ENCODE peak calls at places on chromosome 16, in eight cellular contexts. G is sigmoid colon, M is Panc1, F is gastrocnemius medialis, C is ascending aorta, X is mammary epithelial cell, D is adrenal gland, T is prostate gland. Z is an unnamed sample.

GRCh38 chr16:22386976-22387375 is 12.6 kb upstream of the CDR2 start:
- DNase-seq in G (no peak), M (no peak), F (no peak), C (no peak), X (no peak), D (no peak), T (peak; percentile 26), Z (no peak)

GRCh38 chr16:3675601-3676130 is 21.2 kb downstream of the DNASE1 start:
- DNase-seq in G (no peak), M (no peak), F (no peak), C (no peak), X (no peak), D (no peak), T (no peak), Z (no peak)

GRCh38 chr16:58022601-58023371 is 2.8 kb upstream of the MMP15 start:
- DNase-seq in G (peak; percentile 94), M (no peak), F (peak; percentile 28), C (no peak), X (peak; percentile 30), D (peak; percentile 87), T (peak; percentile 84), Z (no peak)

GRCh38 chr16:89890200-89890599 is 16.8 kb downstream of the TCF25 start:
- DNase-seq in G (no peak), M (no peak), F (no peak), C (no peak), X (peak; percentile 14), D (no peak), T (no peak), Z (no peak)

GRCh38 chr16:81625544-81626152 is 153.4 kb upstream of the PLCG2 start:
- DNase-seq in G (peak; percentile 86), M (no peak), F (no peak), C (peak; percentile 23), X (peak; percentile 91), D (peak; percentile 93), T (peak; percentile 41), Z (peak; percentile 69)

GRCh38 chr16:19926449-19927390 is 42.1 kb upstream of the GPRC5B start:
- DNase-seq in G (no peak), M (no peak), F (no peak), C (no peak), X (peak; percentile 8), D (peak; percentile 23), T (no peak), Z (peak; percentile 10)

GRCh38 chr16:58027341-58028167 is 2.0 kb downstream of the MMP15 start:
- DNase-seq in G (no peak), M (no peak), F (peak; percentile 35), C (no peak), X (peak; percentile 28), D (peak; percentile 62), T (no peak), Z (no peak)

GRCh38 chr16:10577305-10578202 is 2.8 kb downstream of the EMP2 start:
- DNase-seq in G (peak; percentile 68), M (no peak), F (peak; percentile 86), C (no peak), X (no peak), D (no peak), T (no peak), Z (no peak)

GRCh38 chr16:22685162-22685830 is 128.7 kb upstream of the HS3ST2 start:
- DNase-seq in G (peak; percentile 95), M (no peak), F (peak; percentile 88), C (peak; percentile 47), X (no peak), D (peak; percentile 71), T (peak; percentile 56), Z (no peak)

GRCh38 chr16:67438824-67439393 is 8.0 kb downstream of the HSD11B2 start:
- DNase-seq in G (no peak), M (no peak), F (no peak), C (no peak), X (no peak), D (no peak), T (no peak), Z (no peak)

GRCh38 chr16:10620120-10620519 is 39.7 kb upstream of the EMP2 start:
- DNase-seq in G (no peak), M (no peak), F (no peak), C (no peak), X (no peak), D (no peak), T (no peak), Z (no peak)

GRCh38 chr16:74076568-74076967 is 220.0 kb upstream of the PSMD7 start:
- DNase-seq in G (no peak), M (no peak), F (no peak), C (no peak), X (no peak), D (no peak), T (no peak), Z (no peak)

GRCh38 chr16:90040152-90041023 is 21.1 kb upstream of the DBNDD1 start:
- DNase-seq in G (no peak), M (no peak), F (no peak), C (no peak), X (no peak), D (no peak), T (no peak), Z (no peak)

GRCh38 chr16:50195276-50195675 is 42.2 kb downstream of the TENT4B start:
- DNase-seq in G (no peak), M (no peak), F (no peak), C (no peak), X (peak; percentile 65), D (no peak), T (no peak), Z (peak; percentile 79)

GRCh38 chr16:54287758-54288591 is 1.4 kb upstream of the IRX3 start:
- DNase-seq in G (no peak), M (no peak), F (no peak), C (no peak), X (no peak), D (no peak), T (no peak), Z (no peak)

GRCh38 chr16:23092801-23093117 is 56.5 kb downstream of the USP31 start:
- DNase-seq in G (no peak), M (no peak), F (no peak), C (no peak), X (no peak), D (no peak), T (no peak), Z (no peak)

GRCh38 chr16:69270831-69271230 is 40.3 kb upstream of the VPS4A start:
- DNase-seq in G (no peak), M (no peak), F (no peak), C (no peak), X (no peak), D (no peak), T (no peak), Z (no peak)

GRCh38 chr16:49201118-49201517 is 80.5 kb downstream of the CBLN1 start:
- DNase-seq in G (no peak), M (no peak), F (no peak), C (no peak), X (no peak), D (no peak), T (no peak), Z (no peak)

GRCh38 chr16:65816556-65816955 is 549.9 kb upstream of the CDH5 start:
- DNase-seq in G (no peak), M (no peak), F (no peak), C (no peak), X (no peak), D (no peak), T (no peak), Z (no peak)

DNA sequence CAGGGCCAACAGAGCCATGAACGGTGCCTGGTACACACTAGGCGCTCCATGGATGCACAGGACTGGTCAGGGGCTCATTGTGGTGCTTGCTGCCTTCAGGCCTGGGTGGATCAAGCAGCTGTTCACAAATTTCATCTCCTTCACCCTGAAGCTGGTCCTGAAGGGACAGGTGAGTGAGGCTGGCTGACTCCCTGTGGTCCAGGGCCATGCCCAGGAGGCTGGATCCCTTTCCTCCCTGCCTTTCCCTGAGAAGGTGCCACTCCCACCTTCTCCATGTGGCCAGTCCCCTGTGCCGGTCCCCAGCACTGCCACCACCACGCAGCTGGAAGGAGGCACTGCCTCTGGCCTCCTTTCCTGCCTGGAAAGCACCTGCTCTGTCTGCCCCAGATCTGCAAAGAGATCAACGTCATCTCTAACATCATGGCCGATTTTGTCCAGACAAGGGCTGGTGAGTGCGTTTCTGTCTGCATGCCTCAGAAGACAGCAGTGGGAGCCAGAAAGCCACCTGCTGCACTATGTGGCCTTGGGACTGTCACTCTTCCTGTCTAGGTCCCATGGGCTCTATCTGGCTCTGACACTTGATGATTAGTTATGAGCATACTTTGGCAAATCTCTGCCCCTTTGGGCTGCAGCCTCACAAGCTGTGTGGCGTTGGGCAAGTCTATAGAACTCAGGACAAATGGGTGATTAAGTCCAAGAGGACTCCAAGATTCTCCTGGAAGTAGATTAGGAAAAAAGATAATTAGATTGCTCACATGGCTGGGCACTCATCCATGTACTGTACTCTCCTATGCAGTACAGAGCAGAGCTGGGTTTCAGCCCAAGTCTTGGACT is 9.4 kb downstream of the CETP start:
- DNase-seq in G (no peak), M (no peak), F (no peak), C (no peak), X (no peak), D (no peak), T (no peak), Z (no peak)
- H3K4me1 ChIP-seq in G (no peaks in the 10 kb centered on the region), M (no peaks in the 10 kb centered on the region), F (no peaks in the 10 kb centered on the region), C (no peaks in the 10 kb centered on the region), X (no peaks in the 10 kb centered on the region), D (no peaks in the 10 kb centered on the region), T (no peaks in the 10 kb centered on the region), Z (no peaks in the 10 kb centered on the region)

GRCh38 chr16:88888057-88888777 is 21.8 kb upstream of the PABPN1L start:
- DNase-seq in G (no peak), M (no peak), F (no peak), C (no peak), X (no peak), D (no peak), T (no peak), Z (no peak)
- TF ChIP-seq CTCF in G (no peak), M (no peak), F (no peak), C (no peak), X (no peak), D (no peak), T (no peak), Z (no peak)

GRCh38 chr16:63983401-63983800 is 1138.5 kb downstream of the CDH11 start:
- DNase-seq in G (no peak), M (no peak), F (no peak), C (no peak), X (peak; percentile 15), D (no peak), T (peak; percentile 4), Z (peak; percentile 27)
- H3K4me1 ChIP-seq in G (no peaks in the 10 kb centered on the region), M (no peaks in the 10 kb centered on the region), F (no peaks in the 10 kb centered on the region), C (no peaks in the 10 kb centered on the region), X (no peaks in the 10 kb centered on the region), D (no peaks in the 10 kb centered on the region), T (no peaks in the 10 kb centered on the region), Z (peaks cover 4% of the 10 kb centered on the region)

GRCh38 chr16:1542533-1542932 is 9.1 kb downstream of the TMEM204 start:
- DNase-seq in G (no peak), M (no peak), F (no peak), C (no peak), X (no peak), D (no peak), T (no peak), Z (no peak)

GRCh38 chr16:1542166-1542500 is 8.7 kb downstream of the TMEM204 start:
- DNase-seq in G (no peak), M (no peak), F (no peak), C (no peak), X (no peak), D (no peak), T (no peak), Z (no peak)

GRCh38 chr16:1545044-1545736 is 11.7 kb downstream of the TMEM204 start:
- DNase-seq in G (no peak), M (no peak), F (peak; percentile 73), C (no peak), X (no peak), D (no peak), T (peak; percentile 78), Z (peak; percentile 20)

GRCh38 chr16:1541293-1542165 is 8.1 kb downstream of the TMEM204 start:
- DNase-seq in G (no peak), M (no peak), F (no peak), C (no peak), X (no peak), D (no peak), T (no peak), Z (no peak)

GRCh38 chr16:1543085-1543896 is 9.8 kb downstream of the TMEM204 start:
- DNase-seq in G (peak; percentile 80), M (no peak), F (peak; percentile 49), C (peak; percentile 49), X (peak; percentile 27), D (peak; percentile 70), T (no peak), Z (peak; percentile 83)
- TF ChIP-seq CTCF in G (no peak), M (no peak), F (no peak), C (no peak), X (no peak), D (no peak), T (no peak), Z (peak; percentile 39)